ENCODE peak calls at places on chromosomes 7 and 10, in ten cellular contexts. B is cardiac fibroblast, R is glutamatergic neuron, I is heart right ventricle, O is neural progenitor cell, Y is NCI-H510A, C is thyroid gland, L is GM12891, U is heart left ventricle, F is mammary epithelial cell. M is an unnamed sample.

GRCh38 chr10:45379303-45379726 is 5.3 kb downstream of the ALOX5 start:
- DNase-seq in B (no peak), R (no peak), I (no peak), O (no peak), Y (no peak), C (no peak), L (no peak), U (no peak), F (no peak), M (no peak)

GRCh38 chr7:148058753-148059152 is 531.8 kb upstream of the C7orf33 start:
- DNase-seq in B (no peak), R (no peak), I (no peak), O (no peak), Y (no peak), C (no peak), L (no peak), U (no peak), F (no peak), M (no peak)

GRCh38 chr10:1061930-1062769 is 6.0 kb downstream of the WDR37 start:
- DNase-seq in B (peak), R (no peak), I (no peak), O (no peak), Y (no peak), C (no peak), L (no peak), U (no peak), F (no peak), M (no peak)

GRCh38 chr7:1460757-1461639 is 1.7 kb upstream of the MICALL2 start:
- DNase-seq in B (peak), R (no peak), I (peak), O (peak), Y (no peak), C (peak), L (no peak), U (no peak), F (peak), M (no peak)

GRCh38 chr10:28560617-28561016 is 27.7 kb downstream of the WAC start:
- DNase-seq in B (no peak), R (no peak), I (no peak), O (no peak), Y (no peak), C (no peak), L (no peak), U (no peak), F (no peak), M (no peak)

GRCh38 chr7:100476903-100477870 is 1.8 kb downstream of the TSC22D4 start:
- DNase-seq in B (no peak), R (peak), I (no peak), O (no peak), Y (no peak), C (peak), L (no peak), U (no peak), F (no peak), M (peak)

GRCh38 chr7:47711776-47712175 is 129.9 kb upstream of the TNS3 start:
- DNase-seq in B (no peak), R (no peak), I (no peak), O (no peak), Y (no peak), C (no peak), L (no peak), U (no peak), F (no peak), M (no peak)

GRCh38 chr7:148729984-148730733 is 31.5 kb downstream of the CUL1 start:
- DNase-seq in B (no peak), R (no peak), I (no peak), O (no peak), Y (no peak), C (no peak), L (no peak), U (no peak), F (no peak), M (no peak)

GRCh38 chr10:119222531-119222930 is 15.2 kb downstream of the GRK5 start:
- DNase-seq in B (peak), R (no peak), I (no peak), O (peak), Y (no peak), C (peak), L (no peak), U (no peak), F (no peak), M (no peak)

GRCh38 chr7:45153238-45153637 is 4.4 kb upstream of the RAMP3 start:
- DNase-seq in B (no peak), R (no peak), I (no peak), O (no peak), Y (no peak), C (no peak), L (no peak), U (no peak), F (no peak), M (no peak)

GRCh38 chr7:2008101-2008935 is 224.4 kb downstream of the MAD1L1 start:
- DNase-seq in B (no peak), R (peak), I (no peak), O (no peak), Y (no peak), C (peak), L (no peak), U (peak), F (no peak), M (peak)

GRCh38 chr7:45679516-45679915 is 105.3 kb downstream of the ADCY1 start:
- DNase-seq in B (no peak), R (no peak), I (no peak), O (no peak), Y (no peak), C (no peak), L (no peak), U (no peak), F (no peak), M (peak)

GRCh38 chr7:102154425-102154824 is 132.2 kb upstream of the SH2B2 start:
- DNase-seq in B (no peak), R (no peak), I (no peak), O (no peak), Y (no peak), C (no peak), L (no peak), U (no peak), F (no peak), M (no peak)

GRCh38 chr10:124152781-124153600 is 59.6 kb upstream of the CHST15 start:
- DNase-seq in B (peak), R (no peak), I (peak), O (no peak), Y (peak), C (peak), L (peak), U (peak), F (peak), M (peak)

GRCh38 chr10:11212686-11213085 is 195.0 kb downstream of the CELF2 start:
- DNase-seq in B (no peak), R (no peak), I (no peak), O (no peak), Y (no peak), C (peak), L (no peak), U (no peak), F (no peak), M (no peak)

GRCh38 chr10:7300327-7300726 is 110.5 kb downstream of the SFMBT2 start:
- DNase-seq in B (peak), R (no peak), I (no peak), O (no peak), Y (no peak), C (no peak), L (no peak), U (no peak), F (peak), M (no peak)

GRCh38 chr7:30142710-30143109 is 7.9 kb downstream of the MTURN start:
- DNase-seq in B (peak), R (no peak), I (no peak), O (no peak), Y (no peak), C (peak), L (no peak), U (no peak), F (peak), M (no peak)

GRCh38 chr10:3452234-3452633 is 279.7 kb upstream of the PITRM1 start:
- DNase-seq in B (peak), R (no peak), I (no peak), O (peak), Y (no peak), C (no peak), L (no peak), U (no peak), F (peak), M (no peak)

GRCh38 chr10:124325998-124326636 is 92.6 kb downstream of the OAT start:
- DNase-seq in B (no peak), R (no peak), I (no peak), O (no peak), Y (no peak), C (no peak), L (no peak), U (no peak), F (no peak), M (no peak)

GRCh38 chr10:79437111-79437814 is 8.2 kb downstream of the ZCCHC24 start:
- DNase-seq in B (no peak), R (no peak), I (no peak), O (no peak), Y (no peak), C (peak), L (no peak), U (no peak), F (peak), M (no peak)

GRCh38 chr7:47143344-47143743 is 438.6 kb downstream of the TNS3 start:
- DNase-seq in B (peak), R (no peak), I (no peak), O (no peak), Y (no peak), C (no peak), L (no peak), U (no peak), F (no peak), M (no peak)

M was measured in H9.